ENCODE peak calls at places on chromosomes 3 and 15, in ten cellular contexts. One of them, this sample, is unnamed.

GRCh38 chr3:71693641-71694040 is 31.6 kb downstream of the EIF4E3 start:
- DNase-seq in neural progenitor cell: no peak
- DNase-seq in heart left ventricle: no peak
- DNase-seq in breast epithelium: no peak
- DNase-seq in A549: no peak
- DNase-seq in neural crest cell: no peak
- DNase-seq in progenitor cell of endocrine pancreas: no peak
- DNase-seq in AG04450: no peak
- DNase-seq in PC-3: no peak
- DNase-seq in uterus: no peak
- DNase-seq in this sample: no peak

GRCh38 chr3:102006812-102007485 is 157.6 kb downstream of the NFKBIZ start:
- DNase-seq in neural crest cell: no peak
- DNase-seq in progenitor cell of endocrine pancreas: no peak
- DNase-seq in PC-3: peak; percentile 95
- DNase-seq in AG04450: peak; percentile 81
- DNase-seq in neural progenitor cell: no peak
- DNase-seq in breast epithelium: no peak
- DNase-seq in uterus: peak; percentile 19
- DNase-seq in A549: peak; percentile 11
- DNase-seq in heart left ventricle: no peak
- DNase-seq in this sample: no peak

GRCh38 chr3:12135029-12135634 is 23.6 kb downstream of the TIMP4 start:
- DNase-seq in PC-3: peak; percentile 83
- DNase-seq in A549: peak; percentile 64
- DNase-seq in progenitor cell of endocrine pancreas: peak; percentile 45
- DNase-seq in neural progenitor cell: peak; percentile 79
- DNase-seq in heart left ventricle: peak; percentile 86
- DNase-seq in uterus: peak; percentile 73
- DNase-seq in breast epithelium: peak; percentile 57
- DNase-seq in neural crest cell: peak; percentile 68
- DNase-seq in AG04450: no peak
- DNase-seq in this sample: no peak

GRCh38 chr3:49397470-49397869 is 14.3 kb downstream of the RHOA start:
- DNase-seq in breast epithelium: no peak
- DNase-seq in A549: no peak
- DNase-seq in PC-3: no peak
- DNase-seq in neural crest cell: no peak
- DNase-seq in uterus: no peak
- DNase-seq in AG04450: no peak
- DNase-seq in progenitor cell of endocrine pancreas: no peak
- DNase-seq in neural progenitor cell: peak; percentile 33
- DNase-seq in heart left ventricle: no peak
- DNase-seq in this sample: no peak

GRCh38 chr3:140050977-140051957 is 116.3 kb downstream of the CLSTN2 start:
- DNase-seq in neural crest cell: no peak
- DNase-seq in breast epithelium: no peak
- DNase-seq in AG04450: no peak
- DNase-seq in uterus: no peak
- DNase-seq in heart left ventricle: no peak
- DNase-seq in PC-3: no peak
- DNase-seq in neural progenitor cell: peak; percentile 24
- DNase-seq in progenitor cell of endocrine pancreas: no peak
- DNase-seq in A549: no peak
- DNase-seq in this sample: no peak

GRCh38 chr15:77607111-77607893 is 25.4 kb downstream of the LINGO1 start:
- DNase-seq in neural crest cell: no peak
- DNase-seq in PC-3: no peak
- DNase-seq in progenitor cell of endocrine pancreas: no peak
- DNase-seq in heart left ventricle: no peak
- DNase-seq in uterus: peak; percentile 37
- DNase-seq in A549: no peak
- DNase-seq in breast epithelium: no peak
- DNase-seq in neural progenitor cell: peak; percentile 80
- DNase-seq in AG04450: no peak
- DNase-seq in this sample: peak; percentile 97

GRCh38 chr3:87088366-87088983 is 97.5 kb upstream of the VGLL3 start:
- DNase-seq in neural progenitor cell: no peak
- DNase-seq in uterus: peak; percentile 35
- DNase-seq in heart left ventricle: no peak
- DNase-seq in A549: no peak
- DNase-seq in AG04450: no peak
- DNase-seq in neural crest cell: no peak
- DNase-seq in breast epithelium: no peak
- DNase-seq in PC-3: no peak
- DNase-seq in progenitor cell of endocrine pancreas: no peak
- DNase-seq in this sample: no peak

GRCh38 chr3:73784647-73785420 is 160.1 kb upstream of the PDZRN3 start:
- DNase-seq in A549: no peak
- DNase-seq in neural crest cell: no peak
- DNase-seq in heart left ventricle: no peak
- DNase-seq in progenitor cell of endocrine pancreas: no peak
- DNase-seq in PC-3: no peak
- DNase-seq in AG04450: no peak
- DNase-seq in uterus: no peak
- DNase-seq in breast epithelium: no peak
- DNase-seq in neural progenitor cell: no peak
- DNase-seq in this sample: no peak

GRCh38 chr15:28991236-28992171 is 105.7 kb downstream of the APBA2 start:
- DNase-seq in heart left ventricle: no peak
- DNase-seq in breast epithelium: no peak
- DNase-seq in AG04450: no peak
- DNase-seq in progenitor cell of endocrine pancreas: no peak
- DNase-seq in uterus: no peak
- DNase-seq in A549: no peak
- DNase-seq in neural progenitor cell: no peak
- DNase-seq in neural crest cell: no peak
- DNase-seq in PC-3: no peak
- DNase-seq in this sample: no peak

GRCh38 chr15:28987337-28987736 is 101.6 kb downstream of the APBA2 start:
- DNase-seq in progenitor cell of endocrine pancreas: no peak
- DNase-seq in breast epithelium: no peak
- DNase-seq in heart left ventricle: no peak
- DNase-seq in uterus: no peak
- DNase-seq in neural crest cell: no peak
- DNase-seq in AG04450: no peak
- DNase-seq in PC-3: no peak
- DNase-seq in neural progenitor cell: no peak
- DNase-seq in A549: no peak
- DNase-seq in this sample: no peak

GRCh38 chr15:28989896-28990295 is 104.1 kb downstream of the APBA2 start:
- DNase-seq in neural crest cell: no peak
- DNase-seq in A549: no peak
- DNase-seq in breast epithelium: no peak
- DNase-seq in neural progenitor cell: no peak
- DNase-seq in uterus: no peak
- DNase-seq in heart left ventricle: peak; percentile 47
- DNase-seq in AG04450: no peak
- DNase-seq in progenitor cell of endocrine pancreas: no peak
- DNase-seq in PC-3: no peak
- DNase-seq in this sample: no peak

GRCh38 chr15:28990390-28990789 is 104.6 kb downstream of the APBA2 start:
- DNase-seq in PC-3: no peak
- DNase-seq in progenitor cell of endocrine pancreas: no peak
- DNase-seq in neural crest cell: no peak
- DNase-seq in uterus: no peak
- DNase-seq in neural progenitor cell: no peak
- DNase-seq in AG04450: no peak
- DNase-seq in heart left ventricle: no peak
- DNase-seq in A549: no peak
- DNase-seq in breast epithelium: no peak
- DNase-seq in this sample: no peak

GRCh38 chr15:28989239-28989830 is 103.6 kb downstream of the APBA2 start:
- DNase-seq in heart left ventricle: no peak
- DNase-seq in PC-3: peak; percentile 25
- DNase-seq in AG04450: no peak
- DNase-seq in progenitor cell of endocrine pancreas: no peak
- DNase-seq in A549: no peak
- DNase-seq in breast epithelium: no peak
- DNase-seq in uterus: no peak
- DNase-seq in neural progenitor cell: peak; percentile 75
- DNase-seq in neural crest cell: no peak
- DNase-seq in this sample: no peak
- TF ChIP-seq CTCF in heart left ventricle: no peak
- TF ChIP-seq CTCF in PC-3: peak; percentile 60
- TF ChIP-seq CTCF in AG04450: peak; percentile 20
- TF ChIP-seq CTCF in progenitor cell of endocrine pancreas: peak; percentile 26
- TF ChIP-seq CTCF in A549: no peak
- TF ChIP-seq CTCF in breast epithelium: no peak
- TF ChIP-seq CTCF in uterus: no peak
- TF ChIP-seq CTCF in neural progenitor cell: peak; percentile 55
- TF ChIP-seq CTCF in neural crest cell: no peak
- TF ChIP-seq CTCF in this sample: no peak

GRCh38 chr3:23926736-23927135 is 9.8 kb downstream of the RPL15 start:
- DNase-seq in neural crest cell: no peak
- DNase-seq in neural progenitor cell: no peak
- DNase-seq in heart left ventricle: no peak
- DNase-seq in progenitor cell of endocrine pancreas: no peak
- DNase-seq in uterus: no peak
- DNase-seq in breast epithelium: no peak
- DNase-seq in AG04450: no peak
- DNase-seq in PC-3: no peak
- DNase-seq in A549: no peak
- DNase-seq in this sample: no peak
- TF ChIP-seq CTCF in neural crest cell: no peak
- TF ChIP-seq CTCF in neural progenitor cell: no peak
- TF ChIP-seq CTCF in heart left ventricle: no peak
- TF ChIP-seq CTCF in progenitor cell of endocrine pancreas: no peak
- TF ChIP-seq CTCF in uterus: no peak
- TF ChIP-seq CTCF in breast epithelium: no peak
- TF ChIP-seq CTCF in AG04450: peak; percentile 5
- TF ChIP-seq CTCF in PC-3: peak; percentile 47
- TF ChIP-seq CTCF in A549: peak; percentile 40
- TF ChIP-seq CTCF in this sample: peak; percentile 24

GRCh38 chr3:187832202-187832601 is 86.9 kb upstream of the BCL6 start:
- DNase-seq in progenitor cell of endocrine pancreas: no peak
- DNase-seq in PC-3: no peak
- DNase-seq in AG04450: no peak
- DNase-seq in neural progenitor cell: no peak
- DNase-seq in A549: no peak
- DNase-seq in breast epithelium: no peak
- DNase-seq in uterus: no peak
- DNase-seq in neural crest cell: no peak
- DNase-seq in heart left ventricle: no peak
- DNase-seq in this sample: no peak
- TF ChIP-seq CTCF in progenitor cell of endocrine pancreas: no peak
- TF ChIP-seq CTCF in PC-3: peak; percentile 37
- TF ChIP-seq CTCF in AG04450: no peak
- TF ChIP-seq CTCF in neural progenitor cell: no peak
- TF ChIP-seq CTCF in A549: no peak
- TF ChIP-seq CTCF in breast epithelium: no peak
- TF ChIP-seq CTCF in uterus: no peak
- TF ChIP-seq CTCF in neural crest cell: no peak
- TF ChIP-seq CTCF in heart left ventricle: no peak
- TF ChIP-seq CTCF in this sample: no peak

DNA sequence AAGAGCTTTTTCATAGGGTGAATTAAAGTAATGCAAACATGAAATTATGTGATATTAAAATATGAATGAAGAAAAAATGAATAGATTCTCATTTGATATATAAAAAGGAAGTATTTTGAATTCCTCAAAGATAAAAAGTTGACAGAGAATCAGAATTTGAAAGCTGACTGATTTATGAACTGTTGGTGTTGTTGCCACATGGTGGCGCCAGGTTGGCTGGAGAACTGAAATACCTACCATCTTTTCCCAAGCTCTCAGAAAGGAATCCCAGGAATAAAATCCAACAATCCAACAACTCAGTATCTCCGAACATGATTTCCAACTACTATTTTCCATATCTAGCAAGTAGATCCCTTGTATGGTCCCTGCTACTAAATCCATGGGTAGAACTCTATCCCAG is 3.1 kb downstream of the MYRIP start:
- DNase-seq in A549: no peak
- DNase-seq in heart left ventricle: no peak
- DNase-seq in neural crest cell: no peak
- DNase-seq in AG04450: no peak
- DNase-seq in progenitor cell of endocrine pancreas: no peak
- DNase-seq in uterus: no peak
- DNase-seq in neural progenitor cell: peak; percentile 43
- DNase-seq in breast epithelium: no peak
- DNase-seq in PC-3: no peak
- DNase-seq in this sample: no peak
- TF ChIP-seq CTCF in A549: peak; percentile 38
- TF ChIP-seq CTCF in heart left ventricle: peak; percentile 54
- TF ChIP-seq CTCF in neural crest cell: peak; percentile 57
- TF ChIP-seq CTCF in AG04450: no peak
- TF ChIP-seq CTCF in progenitor cell of endocrine pancreas: peak; percentile 56
- TF ChIP-seq CTCF in uterus: no peak
- TF ChIP-seq CTCF in neural progenitor cell: peak; percentile 68
- TF ChIP-seq CTCF in breast epithelium: no peak
- TF ChIP-seq CTCF in PC-3: peak; percentile 61
- TF ChIP-seq CTCF in this sample: peak; percentile 40

GRCh38 chr15:79193157-79193948 is 89.2 kb upstream of the ANKRD34C start:
- DNase-seq in neural progenitor cell: no peak
- DNase-seq in A549: no peak
- DNase-seq in uterus: no peak
- DNase-seq in heart left ventricle: no peak
- DNase-seq in AG04450: no peak
- DNase-seq in progenitor cell of endocrine pancreas: no peak
- DNase-seq in neural crest cell: no peak
- DNase-seq in breast epithelium: no peak
- DNase-seq in PC-3: no peak
- DNase-seq in this sample: no peak

GRCh38 chr15:79194386-79194785 is 88.1 kb upstream of the ANKRD34C start:
- DNase-seq in A549: no peak
- DNase-seq in AG04450: no peak
- DNase-seq in breast epithelium: no peak
- DNase-seq in uterus: no peak
- DNase-seq in PC-3: no peak
- DNase-seq in neural crest cell: no peak
- DNase-seq in neural progenitor cell: no peak
- DNase-seq in progenitor cell of endocrine pancreas: no peak
- DNase-seq in heart left ventricle: no peak
- DNase-seq in this sample: no peak

GRCh38 chr15:79195239-79195638 is 87.3 kb upstream of the ANKRD34C start:
- DNase-seq in heart left ventricle: no peak
- DNase-seq in PC-3: no peak
- DNase-seq in A549: no peak
- DNase-seq in AG04450: no peak
- DNase-seq in breast epithelium: no peak
- DNase-seq in neural crest cell: no peak
- DNase-seq in uterus: no peak
- DNase-seq in neural progenitor cell: no peak
- DNase-seq in progenitor cell of endocrine pancreas: no peak
- DNase-seq in this sample: no peak

GRCh38 chr15:79197285-79197684 is 85.2 kb upstream of the ANKRD34C start:
- DNase-seq in neural crest cell: no peak
- DNase-seq in neural progenitor cell: peak; percentile 49
- DNase-seq in PC-3: no peak
- DNase-seq in AG04450: no peak
- DNase-seq in heart left ventricle: no peak
- DNase-seq in breast epithelium: no peak
- DNase-seq in progenitor cell of endocrine pancreas: no peak
- DNase-seq in A549: no peak
- DNase-seq in uterus: no peak
- DNase-seq in this sample: no peak

DNA sequence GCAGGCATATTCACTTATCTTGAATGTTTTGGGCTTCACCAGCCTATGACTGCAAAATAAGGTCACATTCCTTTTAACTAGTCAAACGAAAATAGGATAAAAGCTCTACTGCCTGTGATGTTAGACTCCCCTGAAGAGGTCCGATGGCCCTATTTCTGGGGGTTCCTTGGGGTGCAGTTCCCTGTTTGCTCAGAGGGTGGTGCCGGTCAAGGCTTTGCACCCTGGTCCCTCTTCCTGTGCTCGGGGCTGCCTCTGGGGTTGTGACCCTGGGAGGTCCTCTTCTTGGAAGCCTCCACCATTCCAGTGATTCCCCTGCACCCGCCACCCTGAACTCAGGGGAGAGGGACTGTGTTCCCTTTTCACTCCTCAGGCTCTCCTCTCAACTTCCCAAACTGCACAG is 86.7 kb upstream of the ANKRD34C start:
- DNase-seq in uterus: no peak
- DNase-seq in neural progenitor cell: no peak
- DNase-seq in progenitor cell of endocrine pancreas: no peak
- DNase-seq in PC-3: no peak
- DNase-seq in breast epithelium: no peak
- DNase-seq in heart left ventricle: no peak
- DNase-seq in A549: no peak
- DNase-seq in AG04450: no peak
- DNase-seq in neural crest cell: no peak
- DNase-seq in this sample: no peak
- TF ChIP-seq CTCF in uterus: no peak
- TF ChIP-seq CTCF in neural progenitor cell: peak; percentile 47
- TF ChIP-seq CTCF in progenitor cell of endocrine pancreas: peak; percentile 24
- TF ChIP-seq CTCF in PC-3: no peak
- TF ChIP-seq CTCF in breast epithelium: no peak
- TF ChIP-seq CTCF in heart left ventricle: peak; percentile 8
- TF ChIP-seq CTCF in A549: no peak
- TF ChIP-seq CTCF in AG04450: peak; percentile 10
- TF ChIP-seq CTCF in neural crest cell: no peak
- TF ChIP-seq CTCF in this sample: no peak